ENCODE peak calls at places on chromosomes 1 and 21, in ten cellular contexts. S is EL; K is stimulated activated CD4-positive, alpha-beta T cell treated with anti-CD3 and anti-CD28 coated beads, Interleukin-4, amount 100 ng/mL, for 48 hours; X is CD4-positive, alpha-beta memory T cell; Z is activated naive CD4-positive, alpha-beta T cell; T is body of pancreas; E is glutamatergic neuron; H is H54; W is lower leg skin; L is activated CD4-positive, alpha-beta T cell treated with anti-CD3 and anti-CD28 coated beads, Interleukin-2, amount 50 U/mL, for 1 hour. P is an unnamed sample.

GRCh38 chr21:33645730-33646129 is 3.4 kb downstream of the ITSN1 start:
- DNase-seq in S (no peak), K (no peak), X (no peak), Z (no peak), T (no peak), E (no peak), H (no peak), W (no peak), L (no peak), P (no peak)

GRCh38 chr1:171655215-171656116 is 3.0 kb upstream of the MYOC start:
- DNase-seq in S (peak; percentile 59), K (peak; percentile 77), X (peak; percentile 52), Z (peak; percentile 54), T (peak; percentile 35), E (peak; percentile 80), H (no peak), W (peak; percentile 92), L (peak; percentile 64), P (peak; percentile 88)

GRCh38 chr1:198681247-198681646 is 42.4 kb downstream of the PTPRC start:
- DNase-seq in S (peak; percentile 41), K (no peak), X (no peak), Z (no peak), T (no peak), E (no peak), H (no peak), W (no peak), L (no peak), P (no peak)

GRCh38 chr1:70866522-70867256 is 180.9 kb downstream of the PTGER3 start:
- DNase-seq in S (no peak), K (no peak), X (no peak), Z (no peak), T (peak; percentile 40), E (no peak), H (no peak), W (no peak), L (no peak), P (no peak)

GRCh38 chr1:180193371-180194047 is 36.6 kb upstream of the LHX4 start:
- DNase-seq in S (no peak), K (no peak), X (no peak), Z (no peak), T (no peak), E (no peak), H (no peak), W (no peak), L (no peak), P (no peak)

GRCh38 chr1:59169703-59170102 is 127.2 kb upstream of the FGGY start:
- DNase-seq in S (no peak), K (no peak), X (no peak), Z (no peak), T (no peak), E (no peak), H (no peak), W (no peak), L (no peak), P (peak; percentile 31)

GRCh38 chr1:201791775-201792166 is 37.2 kb upstream of the IPO9 start:
- DNase-seq in S (peak; percentile 91), K (no peak), X (no peak), Z (no peak), T (peak; percentile 18), E (no peak), H (peak; percentile 48), W (no peak), L (no peak), P (peak; percentile 86)

GRCh38 chr1:214558002-214558770 is 6.8 kb upstream of the PTPN14 start:
- DNase-seq in S (peak; percentile 94), K (no peak), X (no peak), Z (no peak), T (no peak), E (no peak), H (peak; percentile 73), W (no peak), L (no peak), P (peak; percentile 75)

GRCh38 chr1:117128323-117129079 is 7.0 kb upstream of the TRIM45 start:
- DNase-seq in S (peak; percentile 56), K (no peak), X (peak; percentile 38), Z (no peak), T (no peak), E (no peak), H (peak; percentile 19), W (no peak), L (no peak), P (peak; percentile 72)

GRCh38 chr1:53919675-53920066 is 25.7 kb downstream of the DIO1 start:
- DNase-seq in S (peak; percentile 45), K (peak; percentile 7), X (no peak), Z (no peak), T (peak; percentile 27), E (no peak), H (no peak), W (no peak), L (no peak), P (no peak)

GRCh38 chr1:225849905-225850304 is 32.3 kb downstream of the TMEM63A start:
- DNase-seq in S (no peak), K (no peak), X (no peak), Z (peak; percentile 21), T (peak; percentile 43), E (no peak), H (no peak), W (peak; percentile 91), L (no peak), P (peak; percentile 10)

GRCh38 chr1:36136535-36136934 is 11.5 kb upstream of the COL8A2 start:
- DNase-seq in S (peak; percentile 88), K (no peak), X (no peak), Z (no peak), T (no peak), E (no peak), H (peak; percentile 69), W (no peak), L (no peak), P (peak; percentile 90)

GRCh38 chr1:197486948-197487347 is 218.9 kb downstream of the CRB1 start:
- DNase-seq in S (peak; percentile 6), K (no peak), X (no peak), Z (no peak), T (peak; percentile 40), E (no peak), H (no peak), W (no peak), L (no peak), P (peak; percentile 25)

GRCh38 chr1:19582318-19582717 is 61.8 kb upstream of the NBL1 start:
- DNase-seq in S (peak; percentile 23), K (peak; percentile 63), X (peak; percentile 64), Z (peak; percentile 66), T (peak; percentile 72), E (peak; percentile 75), H (no peak), W (peak; percentile 88), L (peak; percentile 78), P (peak; percentile 44)

GRCh38 chr1:67306547-67306946 is 1.1 kb upstream of the IL12RB2 start:
- DNase-seq in S (no peak), K (no peak), X (no peak), Z (no peak), T (no peak), E (no peak), H (no peak), W (no peak), L (no peak), P (no peak)

GRCh38 chr1:29974345-29974744 is 738.0 kb downstream of the PTPRU start:
- DNase-seq in S (peak; percentile 94), K (no peak), X (no peak), Z (no peak), T (no peak), E (no peak), H (peak; percentile 42), W (no peak), L (no peak), P (peak; percentile 6)

P was measured in cardiac fibroblast.